ENCODE peak calls at places on chromosomes 12 and 14, in four cellular contexts. O is SK-N-SH, D is MM.1S, X is neural progenitor cell. T is an unnamed sample.

GRCh38 chr14:75972729-75973480 is 8.9 kb downstream of the TGFB3 start:
- DNase-seq in O (peak; percentile 71), D (no peak), X (no peak), T (no peak)

GRCh38 chr14:49497725-49498348 is 88.3 kb downstream of the RPS29 start:
- DNase-seq in O (peak; percentile 52), D (peak; percentile 67), X (peak; percentile 81), T (peak; percentile 74)

GRCh38 chr14:22556021-22556989 is 32.7 kb downstream of the DAD1 start:
- DNase-seq in O (no peak), D (peak; percentile 96), X (no peak), T (peak; percentile 61)

GRCh38 chr14:104563191-104563741 is 16.3 kb upstream of the C14orf180 start:
- DNase-seq in O (peak; percentile 83), D (no peak), X (no peak), T (no peak)

GRCh38 chr12:117007618-117008017 is 91.6 kb downstream of the TESC start:
- DNase-seq in O (no peak), D (no peak), X (no peak), T (no peak)

GRCh38 chr12:47078733-47079364 is 572 bp upstream of the PCED1B start:
- DNase-seq in O (no peak), D (no peak), X (peak; percentile 34), T (peak; percentile 65)

GRCh38 chr14:99807413-99808132 is 14.4 kb downstream of the EML1 start:
- DNase-seq in O (no peak), D (no peak), X (peak; percentile 48), T (peak; percentile 75)

GRCh38 chr14:101601603-101602465 is 40.5 kb downstream of the DIO3 start:
- DNase-seq in O (no peak), D (no peak), X (no peak), T (no peak)

GRCh38 chr12:67039995-67040860 is 228.9 kb upstream of the CAND1 start:
- DNase-seq in O (no peak), D (peak; percentile 41), X (no peak), T (no peak)

GRCh38 chr12:53378705-53379388 is 1.1 kb upstream of the SP1 start:
- DNase-seq in O (no peak), D (peak; percentile 26), X (no peak), T (no peak)

GRCh38 chr12:54140958-54141388 is 47.8 kb downstream of the SMUG1 start:
- DNase-seq in O (no peak), D (no peak), X (peak; percentile 48), T (peak; percentile 70)

GRCh38 chr14:73888971-73889370 is 2.3 kb downstream of the ZNF410 start:
- DNase-seq in O (no peak), D (no peak), X (no peak), T (peak; percentile 69)

GRCh38 chr12:97837401-97837800 is 374.8 kb downstream of the RMST start:
- DNase-seq in O (no peak), D (no peak), X (no peak), T (peak; percentile 31)

GRCh38 chr14:54599932-54600331 is 33.0 kb downstream of the SAMD4A start:
- DNase-seq in O (no peak), D (no peak), X (no peak), T (peak; percentile 35)

DNA sequence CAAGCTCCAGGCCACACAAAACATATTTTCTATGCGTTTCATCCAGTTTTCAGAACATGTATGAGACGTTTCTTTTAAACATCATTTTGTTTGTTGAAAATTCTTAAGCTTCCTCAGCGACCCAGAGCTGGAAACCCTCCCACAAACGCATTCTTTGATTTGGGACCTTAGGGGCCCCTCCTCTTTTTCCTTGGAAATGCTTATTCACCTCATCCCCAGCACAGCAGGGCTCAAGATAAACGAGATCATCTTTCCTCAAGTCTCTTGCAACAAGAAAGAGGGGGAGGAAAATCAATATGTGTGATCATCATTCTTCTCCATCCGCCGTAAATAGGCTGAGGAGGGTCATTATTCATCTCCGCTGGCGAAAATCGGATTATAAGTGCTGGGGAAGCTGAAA is 1415.2 kb downstream of the AACS start:
- DNase-seq in O (no peak), D (no peak), X (peak; percentile 14), T (no peak)
- TF ChIP-seq EZH2phosphoT487 in O (no peak), D (no peak), X (no peak), T (no peak)

DNA sequence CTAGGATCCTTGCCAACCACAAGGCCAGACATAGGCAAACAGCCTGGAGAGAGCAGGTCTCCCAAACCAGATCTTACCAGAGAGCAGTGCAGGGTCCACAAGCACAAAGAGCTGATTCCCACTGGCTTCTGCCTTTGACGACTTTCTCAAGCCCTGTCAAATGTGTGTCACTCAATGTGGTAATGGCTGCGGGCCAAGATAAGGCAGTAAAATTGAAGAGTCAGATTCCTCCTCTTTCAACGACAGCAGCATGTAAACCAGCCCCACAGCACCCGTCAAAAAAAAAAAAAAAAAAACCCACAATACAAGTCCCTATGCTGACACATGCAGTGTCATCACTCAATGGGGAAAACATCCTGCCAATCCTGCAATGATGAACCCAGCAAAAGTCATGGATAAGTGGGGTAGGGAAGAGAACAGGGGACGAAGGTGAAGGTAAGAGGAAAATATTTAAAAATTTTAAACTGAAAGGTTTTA is at the start of gene STON2:
- DNase-seq in O (no peak), D (peak; percentile 44), X (no peak), T (peak; percentile 68)
- H3K27ac ChIP-seq in O (no peak within 1 kb of the TSS), D (peak within 1 kb of the TSS; percentile 93), X (no peak within 1 kb of the TSS), T (peak within 1 kb of the TSS; percentile 95)

GRCh38 chr12:6936378-6936638 is 7.3 kb upstream of the RNU7-1 start:
- DNase-seq in O (no peak), D (no peak), X (no peak), T (no peak)

GRCh38 chr12:6935551-6936377 is 7.9 kb upstream of the RNU7-1 start:
- DNase-seq in O (peak; percentile 18), D (no peak), X (no peak), T (peak; percentile 55)

GRCh38 chr12:6934110-6934509 is 6.4 kb downstream of the ATN1 start:
- DNase-seq in O (no peak), D (no peak), X (no peak), T (peak; percentile 42)

GRCh38 chr12:6936642-6937480 is 6.8 kb upstream of the RNU7-1 start:
- DNase-seq in O (peak; percentile 51), D (no peak), X (no peak), T (no peak)

GRCh38 chr12:6935221-6935550 is 7.4 kb downstream of the ATN1 start:
- DNase-seq in O (no peak), D (no peak), X (no peak), T (peak; percentile 27)
- H3K9ac ChIP-seq in O (no peak overlapping the region), D (no peak overlapping the region), X (no peak overlapping the region), T (peak overlapping the region; percentile 30)

GRCh38 chr12:78871566-78871965 is 7.0 kb downstream of the SYT1 start:
- DNase-seq in O (no peak), D (no peak), X (no peak), T (no peak)
- TF ChIP-seq EZH2phosphoT487 in O (no peak), D (no peak), X (no peak), T (no peak)

GRCh38 chr14:105860615-105861580 is 334.5 kb downstream of the TMEM121 start:
- DNase-seq in O (no peak), D (peak; percentile 6), X (no peak), T (no peak)
- H3K27ac ChIP-seq in O (no peak overlapping the region), D (peak overlapping the region; percentile 100), X (no peak overlapping the region), T (no peak overlapping the region)